ENCODE peak calls at places on chromosome 1, in nine cellular contexts. C is neuronal stem cell, R is DND-41, E is IMR-90, J is H9, D is endothelial cell of umbilical vein, Y is fibroblast of lung, T is H1, K is GM23338. A is an unnamed sample. For H3K27me3, the result is how much of the 10 kb centered on the place peaks cover.

GRCh38 chr1:40732756-40733301 is 41.3 kb downstream of the NFYC start:
- DNase-seq in C (no peak), R (no peak), E (no peak), J (no peak), D (no peak), Y (no peak), T (no peak), K (no peak), A (no peak)

GRCh38 chr1:42913426-42914091 is 45.1 kb downstream of the SLC2A1 start:
- DNase-seq in C (peak), R (peak), E (peak), J (peak), D (peak), Y (peak), T (peak), K (peak), A (peak)

GRCh38 chr1:156804572-156805243 is 11.9 kb downstream of the SH2D2A start:
- DNase-seq in C (no peak), R (no peak), E (peak), J (no peak), D (peak), Y (no peak), T (no peak), K (no peak), A (no peak)

GRCh38 chr1:41378999-41379740 is 17.9 kb downstream of the FOXO6 start:
- DNase-seq in C (no peak), R (no peak), E (no peak), J (no peak), D (no peak), Y (no peak), T (no peak), K (no peak), A (no peak)

GRCh38 chr1:227849251-227849650 is 33.8 kb downstream of the PRSS38 start:
- DNase-seq in C (no peak), R (no peak), E (no peak), J (no peak), D (no peak), Y (no peak), T (no peak), K (no peak), A (no peak)

GRCh38 chr1:187605736-187606135 is 777.0 kb downstream of the PLA2G4A start:
- DNase-seq in C (no peak), R (no peak), E (no peak), J (no peak), D (no peak), Y (no peak), T (no peak), K (peak), A (peak)

GRCh38 chr1:23424171-23424959 is at the start of gene TCEA3:
- DNase-seq in C (no peak), R (no peak), E (no peak), J (peak), D (no peak), Y (no peak), T (peak), K (peak), A (peak)

GRCh38 chr1:218164930-218165686 is 120.0 kb upstream of the RRP15 start:
- DNase-seq in C (peak), R (no peak), E (no peak), J (peak), D (peak), Y (peak), T (peak), K (peak), A (peak)

GRCh38 chr1:28343405-28343804 is 14.6 kb downstream of the MED18 start:
- DNase-seq in C (no peak), R (no peak), E (peak), J (no peak), D (no peak), Y (no peak), T (no peak), K (no peak), A (peak)

GRCh38 chr1:109668123-109668800 is 405 bp downstream of the GSTM2 start:
- DNase-seq in C (no peak), R (no peak), E (peak), J (no peak), D (no peak), Y (no peak), T (no peak), K (no peak), A (no peak)

GRCh38 chr1:109667452-109668122 is at the start of gene GSTM2:
- DNase-seq in C (peak), R (peak), E (peak), J (peak), D (peak), Y (peak), T (peak), K (peak), A (peak)

GRCh38 chr1:109669246-109669948 is 1.5 kb downstream of the GSTM2 start:
- DNase-seq in C (no peak), R (no peak), E (no peak), J (no peak), D (peak), Y (no peak), T (no peak), K (no peak), A (no peak)

GRCh38 chr1:109671067-109671466 is 3.2 kb downstream of the GSTM2 start:
- DNase-seq in C (no peak), R (no peak), E (peak), J (no peak), D (peak), Y (no peak), T (no peak), K (no peak), A (no peak)
- H3K27me3 ChIP-seq in C (under half), R (under half), E (under half), J (under half), D (under half), Y (under half), T (under half), K (under half), A (under half)

DNA sequence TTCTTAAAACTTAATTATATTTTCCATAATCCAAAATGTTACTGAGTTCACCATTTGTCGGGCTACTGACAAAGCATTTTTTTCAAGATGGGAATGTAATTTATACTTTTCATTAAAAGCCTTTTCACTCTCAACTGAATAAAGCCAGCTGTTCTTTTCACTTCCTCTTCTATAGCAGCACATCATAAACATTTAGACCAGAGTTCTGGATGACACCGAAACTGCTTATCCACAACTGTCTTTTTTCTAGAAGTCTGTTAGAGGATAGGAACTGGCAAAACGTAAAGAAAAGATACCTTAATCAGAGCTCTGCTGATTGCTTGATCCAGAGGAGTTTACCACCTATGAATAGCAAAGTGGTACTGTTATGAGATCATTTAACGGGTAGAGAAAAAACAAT is 594.7 kb downstream of the ADGRL2 start:
- DNase-seq in C (no peak), R (no peak), E (no peak), J (no peak), D (no peak), Y (no peak), T (no peak), K (no peak), A (no peak)
- H3K4me2 ChIP-seq in C (no peak), R (no peak), E (no peak), J (no peak), D (no peak), Y (no peak), T (no peak), K (no peak), A (no peak)

GRCh38 chr1:19287436-19288185 is 959 bp downstream of the AKR7A3 start:
- DNase-seq in C (no peak), R (no peak), E (no peak), J (no peak), D (no peak), Y (no peak), T (no peak), K (no peak), A (no peak)

GRCh38 chr1:19294638-19295037 is 6.1 kb upstream of the AKR7A3 start:
- DNase-seq in C (no peak), R (no peak), E (no peak), J (no peak), D (no peak), Y (no peak), T (no peak), K (no peak), A (no peak)

GRCh38 chr1:19284881-19285280 is 3.7 kb downstream of the AKR7A3 start:
- DNase-seq in C (no peak), R (no peak), E (no peak), J (no peak), D (no peak), Y (no peak), T (no peak), K (no peak), A (no peak)

GRCh38 chr1:19283891-19284290 is 4.7 kb downstream of the AKR7A3 start:
- DNase-seq in C (no peak), R (no peak), E (no peak), J (no peak), D (no peak), Y (no peak), T (no peak), K (no peak), A (no peak)

DNA sequence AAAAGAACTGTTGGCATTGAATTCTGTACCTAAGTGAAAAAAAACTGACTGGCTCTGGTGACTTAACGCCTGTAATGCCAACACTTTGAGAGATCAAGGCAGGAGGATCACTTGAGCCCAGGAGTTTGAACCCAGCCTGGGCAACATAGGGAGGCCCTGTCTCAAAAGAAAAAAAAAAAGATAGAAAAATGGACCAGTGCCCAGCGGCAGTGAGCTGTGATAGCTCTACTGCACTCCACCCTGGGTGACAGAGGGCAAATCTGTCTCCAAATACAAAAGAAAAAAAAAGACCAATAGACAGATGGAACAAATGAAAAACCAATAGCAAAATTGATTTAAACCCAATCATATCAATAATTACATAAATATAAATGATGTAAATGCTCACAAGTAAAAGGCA is 674 bp upstream of the AKR7A3 start:
- DNase-seq in C (no peak), R (no peak), E (no peak), J (no peak), D (no peak), Y (no peak), T (no peak), K (no peak), A (no peak)
- H2AFZ ChIP-seq in C (no peak), R (no peak), E (no peak), J (no peak), D (peak), Y (no peak), T (peak), K (peak), A (no peak)

DNA sequence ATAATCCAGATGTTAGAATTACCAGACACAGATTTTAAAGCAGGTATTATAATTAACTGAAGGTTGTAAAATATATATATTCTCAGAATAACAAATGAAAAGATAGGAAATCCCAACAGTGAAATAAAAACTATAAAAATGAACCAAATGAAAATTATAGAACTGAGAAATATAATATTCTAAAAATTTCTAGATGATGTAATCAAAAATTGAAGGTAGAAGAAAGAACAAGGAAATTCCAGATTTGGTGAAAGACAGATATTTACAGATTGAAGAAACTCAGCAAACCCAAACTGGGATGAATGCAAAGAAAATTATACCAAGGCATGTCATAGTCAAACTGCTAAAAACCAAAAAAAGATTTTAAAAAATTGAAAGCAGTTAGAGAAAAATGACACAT is 729.4 kb downstream of the MATN1 start:
- DNase-seq in C (no peak), R (no peak), E (no peak), J (no peak), D (no peak), Y (no peak), T (no peak), K (no peak), A (no peak)
- H3K27me3 ChIP-seq in C (under half), R (under half), E (under half), J (under half), D (under half), Y (under half), T (under half), K (under half), A (under half)

DNA sequence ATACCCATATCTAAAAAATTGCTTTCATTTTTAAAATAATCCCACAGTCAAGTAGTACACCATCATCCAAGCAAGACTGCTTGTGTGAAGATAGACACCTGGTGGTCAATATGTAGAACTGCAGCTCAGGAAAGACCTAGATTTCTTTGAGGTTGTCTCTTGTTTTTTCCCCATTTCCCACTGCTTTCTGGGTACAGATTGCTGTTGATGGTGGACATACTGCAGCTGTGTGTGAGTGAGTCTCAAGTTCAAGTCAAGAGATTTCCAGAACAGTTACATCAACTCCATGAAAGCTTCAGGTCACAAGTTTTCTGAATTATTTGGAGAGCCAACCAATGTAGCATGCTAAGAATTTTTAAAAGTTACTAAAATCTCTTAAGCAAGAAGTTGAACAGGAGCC is 306.4 kb downstream of the DUSP10 start:
- DNase-seq in C (peak), R (no peak), E (peak), J (no peak), D (peak), Y (peak), T (no peak), K (peak), A (peak)
- H3K4me2 ChIP-seq in C (no peak), R (no peak), E (no peak), J (no peak), D (no peak), Y (no peak), T (no peak), K (no peak), A (no peak)

GRCh38 chr1:151058682-151059341 is 610 bp downstream of the CDC42SE1 start:
- DNase-seq in C (peak), R (peak), E (peak), J (peak), D (peak), Y (peak), T (peak), K (peak), A (peak)
- H2AFZ ChIP-seq in C (peak), R (peak), E (peak), J (no peak), D (peak), Y (no peak), T (no peak), K (peak), A (peak)

DNA sequence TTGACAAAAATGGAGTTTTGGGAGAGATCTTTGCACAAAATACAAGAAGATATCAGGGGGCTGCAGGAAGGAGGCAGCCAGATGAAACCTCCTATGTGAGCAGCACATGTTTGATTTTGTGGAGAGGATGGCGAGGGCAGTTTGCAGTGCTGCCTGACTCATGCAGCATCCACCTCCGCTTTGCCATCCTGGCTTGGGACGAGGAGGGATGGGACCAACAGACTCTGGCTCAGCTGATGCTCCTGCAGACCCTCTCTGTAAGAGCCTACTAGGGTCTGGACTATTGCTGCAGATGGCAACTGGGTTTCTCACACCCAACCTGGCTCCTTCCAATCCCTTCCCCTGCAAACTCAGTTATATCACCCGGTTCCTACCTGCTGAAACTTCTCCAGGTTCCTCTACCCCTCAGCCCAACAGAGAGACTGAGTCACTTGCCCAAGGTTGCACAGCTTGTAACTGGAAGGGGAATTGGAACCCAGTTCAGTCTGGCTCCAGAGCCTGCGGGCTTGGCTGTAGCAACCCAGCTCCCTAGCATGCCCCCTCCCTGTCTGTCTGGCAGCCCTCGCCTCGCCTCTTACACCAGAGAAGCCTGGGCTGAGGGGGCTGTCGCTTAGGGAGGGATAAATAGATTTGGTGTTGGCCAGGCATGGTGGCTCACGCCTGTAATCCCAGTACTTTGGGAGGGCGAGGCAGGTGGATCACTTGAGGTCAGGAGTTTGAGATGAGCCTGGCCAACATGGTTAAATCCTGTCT is 205.8 kb downstream of the PTPRU start:
- DNase-seq in C (no peak), R (no peak), E (no peak), J (peak), D (no peak), Y (no peak), T (peak), K (no peak), A (no peak)
- H3K27me3 ChIP-seq in C (under half), R (under half), E (under half), J (under half), D (under half), Y (under half), T (under half), K (under half), A (half or more)

DNA sequence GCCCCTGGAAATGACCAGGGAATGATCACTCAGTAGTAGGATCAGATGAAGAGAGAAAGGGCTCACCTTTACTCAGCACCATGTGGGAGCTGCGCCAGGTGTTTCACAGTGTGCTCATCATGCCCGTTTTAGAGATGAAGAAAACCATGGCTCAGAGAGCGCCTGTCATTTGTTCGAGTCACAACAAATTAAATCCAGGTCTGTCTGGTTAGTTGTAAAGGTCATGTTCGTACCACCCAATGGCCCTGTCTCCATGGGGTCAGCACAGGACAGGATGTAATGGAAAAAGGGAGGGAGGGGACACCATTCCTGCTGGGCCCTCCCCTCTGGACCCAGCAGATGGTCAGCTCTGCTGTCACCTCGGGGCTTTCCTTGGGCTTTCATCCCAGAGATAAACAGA is 15.2 kb downstream of the KIRREL1 start:
- DNase-seq in C (no peak), R (no peak), E (no peak), J (no peak), D (no peak), Y (no peak), T (no peak), K (no peak), A (peak)
- H3K4me2 ChIP-seq in C (no peak), R (no peak), E (peak), J (no peak), D (no peak), Y (peak), T (no peak), K (peak), A (peak)

GRCh38 chr1:203268901-203269653 is 36.2 kb upstream of the BTG2 start:
- DNase-seq in C (peak), R (peak), E (peak), J (peak), D (peak), Y (peak), T (peak), K (peak), A (peak)
- H2AFZ ChIP-seq in C (peak), R (peak), E (peak), J (no peak), D (no peak), Y (no peak), T (no peak), K (no peak), A (peak)

DNA sequence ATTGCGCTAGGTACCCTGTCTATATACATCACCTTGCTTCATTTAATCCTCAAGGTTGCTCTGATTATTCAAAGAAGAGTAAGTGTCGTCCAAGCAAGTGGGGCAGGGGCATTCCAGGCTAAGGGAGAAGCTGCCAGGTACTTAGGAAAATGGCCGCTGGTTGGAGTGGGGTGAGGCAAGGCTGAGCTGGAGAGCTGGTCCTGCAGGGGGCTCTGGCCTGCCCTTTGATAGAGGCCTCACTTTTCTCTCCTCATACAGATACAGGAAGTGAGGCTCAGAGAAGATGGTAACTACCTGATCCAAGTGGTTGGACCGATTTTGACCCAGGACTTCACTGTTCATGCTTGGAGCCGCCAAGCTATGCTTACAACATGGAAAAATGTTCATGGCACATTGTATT is 86.9 kb upstream of the ZBTB40 start:
- DNase-seq in C (no peak), R (no peak), E (no peak), J (peak), D (no peak), Y (no peak), T (no peak), K (peak), A (no peak)
- H3K27me3 ChIP-seq in C (under half), R (under half), E (half or more), J (under half), D (under half), Y (under half), T (under half), K (under half), A (under half)